ENCODE peak calls at places on chromosomes 16 and 17, in four cellular contexts. B is HL-60, I is vagina, O is GM23338. K is an unnamed sample.

GRCh38 chr16:2237552-2238395 is 1.5 kb downstream of the DNASE1L2 start:
- DNase-seq in B (no peak), I (no peak), O (peak), K (no peak)

GRCh38 chr17:49968380-49969133 is 433 bp upstream of the DLX4 start:
- DNase-seq in B (peak), I (no peak), O (peak), K (peak)

GRCh38 chr17:48429156-48429555 is 858 bp downstream of the SKAP1 start:
- DNase-seq in B (no peak), I (no peak), O (no peak), K (no peak)

GRCh38 chr17:45841883-45842525 is 2.7 kb upstream of the SPPL2C start:
- DNase-seq in B (no peak), I (no peak), O (no peak), K (no peak)

GRCh38 chr17:13694934-13695333 is 93.2 kb upstream of the HS3ST3A1 start:
- DNase-seq in B (no peak), I (no peak), O (no peak), K (no peak)

GRCh38 chr17:511001-511690 is 158.5 kb upstream of the RPH3AL start:
- DNase-seq in B (no peak), I (no peak), O (no peak), K (no peak)

GRCh38 chr17:7290166-7290565 is 4.3 kb downstream of the YBX2 start:
- DNase-seq in B (no peak), I (no peak), O (no peak), K (no peak)

GRCh38 chr16:85420501-85421337 is 192.4 kb upstream of the GSE1 start:
- DNase-seq in B (peak), I (no peak), O (peak), K (peak)

GRCh38 chr17:18033442-18034099 is 5.4 kb downstream of the ATPAF2 start:
- DNase-seq in B (peak), I (no peak), O (peak), K (peak)

GRCh38 chr17:78793968-78794367 is 11.9 kb upstream of the CYTH1 start:
- DNase-seq in B (no peak), I (no peak), O (no peak), K (no peak)

GRCh38 chr16:51151435-51151950 is 423 bp upstream of the SALL1 start:
- DNase-seq in B (no peak), I (no peak), O (peak), K (peak)

GRCh38 chr16:47728229-47728628 is 267.1 kb downstream of the PHKB start:
- DNase-seq in B (no peak), I (no peak), O (no peak), K (no peak)

GRCh38 chr17:70184770-70185169 is 15.4 kb downstream of the KCNJ2 start:
- DNase-seq in B (no peak), I (no peak), O (no peak), K (no peak)

GRCh38 chr16:87457051-87457611 is 35.7 kb downstream of the ZCCHC14 start:
- DNase-seq in B (no peak), I (no peak), O (no peak), K (no peak)

GRCh38 chr17:58289869-58290268 is 9.1 kb upstream of the MPO start:
- DNase-seq in B (peak), I (no peak), O (no peak), K (no peak)

GRCh38 chr16:70638814-70639792 is 7.3 kb upstream of the IL34 start:
- DNase-seq in B (no peak), I (no peak), O (no peak), K (peak)

GRCh38 chr17:58556833-58557250 is 42.4 kb upstream of the MTMR4 start:
- DNase-seq in B (peak), I (no peak), O (no peak), K (no peak)

GRCh38 chr16:28208131-28208530 is 3.6 kb downstream of the XPO6 start:
- DNase-seq in B (no peak), I (no peak), O (no peak), K (no peak)

GRCh38 chr16:28211758-28212531 is at the start of gene XPO6:
- DNase-seq in B (peak), I (no peak), O (peak), K (peak)

GRCh38 chr16:28208824-28209223 is 2.9 kb downstream of the XPO6 start:
- DNase-seq in B (no peak), I (no peak), O (no peak), K (no peak)

GRCh38 chr16:28210979-28211505 is 723 bp downstream of the XPO6 start:
- DNase-seq in B (peak), I (no peak), O (peak), K (peak)

DNA sequence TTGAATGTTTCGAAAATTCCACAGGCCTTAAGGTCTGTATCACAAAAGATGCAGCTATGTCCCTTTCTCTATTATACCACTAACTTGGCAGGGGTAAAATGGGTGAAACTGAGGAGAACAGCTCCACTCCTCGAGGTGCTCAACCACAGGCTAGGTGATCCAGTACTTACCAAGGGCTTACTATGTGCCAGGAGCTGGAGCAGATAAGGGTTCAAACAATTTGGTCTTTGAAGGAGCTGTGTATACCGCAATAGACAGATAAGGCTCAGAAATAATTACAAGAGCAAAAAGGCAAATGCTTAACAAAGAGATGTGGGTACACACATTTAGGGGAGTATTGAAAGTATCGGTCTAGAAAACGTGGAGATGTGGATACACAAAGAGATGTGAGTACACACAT is 1.5 kb downstream of the XPO6 start:
- DNase-seq in B (no peak), I (no peak), O (no peak), K (no peak)
- TF ChIP-seq POLR2AphosphoS5 in B (no peak), I (no peak), O (no peak), K (no peak)

DNA sequence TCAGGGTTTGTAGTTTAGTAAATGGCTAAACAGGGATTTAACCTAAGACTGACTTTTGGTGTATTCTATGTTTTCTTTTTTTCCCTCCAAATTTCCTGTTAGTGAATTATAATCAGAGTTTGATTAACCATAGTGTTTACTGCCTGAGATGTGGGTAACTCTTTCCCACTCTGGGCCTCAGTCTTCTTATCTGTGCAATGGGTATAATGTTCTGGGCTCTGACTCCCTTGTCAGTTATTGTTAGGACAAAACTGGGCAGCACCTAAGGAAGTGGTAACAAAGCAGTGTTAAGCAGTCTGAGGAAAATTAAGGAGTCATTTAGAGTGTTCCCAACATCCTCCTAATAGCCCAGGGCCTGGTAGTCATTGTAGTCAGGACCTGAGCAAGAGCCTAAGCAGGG is 206.4 kb upstream of the N4BP1 start:
- DNase-seq in B (no peak), I (no peak), O (no peak), K (no peak)
- TF ChIP-seq POLR2AphosphoS5 in B (no peak), I (no peak), O (no peak), K (no peak)

DNA sequence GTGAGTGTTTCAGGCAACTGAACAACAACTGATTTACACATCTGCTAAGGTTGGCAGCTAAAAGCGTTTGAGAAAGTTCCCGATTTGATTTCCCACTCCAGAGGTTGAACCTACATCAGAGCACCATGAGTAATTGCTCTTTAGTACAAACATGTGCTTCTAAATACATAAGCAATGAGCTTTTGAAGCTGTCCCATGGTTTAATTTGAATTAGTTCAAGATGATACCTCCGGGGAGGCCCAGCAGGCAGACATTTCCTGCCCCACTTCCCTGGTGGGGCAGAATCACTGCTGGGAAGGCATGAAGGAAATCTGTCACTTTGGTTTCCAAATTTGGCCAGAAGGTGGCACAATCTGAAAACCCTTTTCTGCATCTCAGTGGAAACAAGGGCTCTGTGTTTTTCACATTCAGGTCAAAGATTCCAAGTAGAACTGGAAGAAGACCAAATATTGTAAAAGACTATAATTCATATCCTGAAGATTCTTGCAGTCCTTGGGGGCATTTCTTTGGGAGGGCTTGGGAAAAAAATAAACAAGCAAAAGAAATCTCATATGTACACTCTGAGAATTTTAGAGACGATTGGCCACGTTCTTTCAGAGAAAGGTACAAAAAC is 176.2 kb upstream of the FAM20A start:
- DNase-seq in B (peak), I (no peak), O (peak), K (peak)
- TF ChIP-seq POLR2AphosphoS5 in B (no peak), I (peak), O (no peak), K (no peak)

DNA sequence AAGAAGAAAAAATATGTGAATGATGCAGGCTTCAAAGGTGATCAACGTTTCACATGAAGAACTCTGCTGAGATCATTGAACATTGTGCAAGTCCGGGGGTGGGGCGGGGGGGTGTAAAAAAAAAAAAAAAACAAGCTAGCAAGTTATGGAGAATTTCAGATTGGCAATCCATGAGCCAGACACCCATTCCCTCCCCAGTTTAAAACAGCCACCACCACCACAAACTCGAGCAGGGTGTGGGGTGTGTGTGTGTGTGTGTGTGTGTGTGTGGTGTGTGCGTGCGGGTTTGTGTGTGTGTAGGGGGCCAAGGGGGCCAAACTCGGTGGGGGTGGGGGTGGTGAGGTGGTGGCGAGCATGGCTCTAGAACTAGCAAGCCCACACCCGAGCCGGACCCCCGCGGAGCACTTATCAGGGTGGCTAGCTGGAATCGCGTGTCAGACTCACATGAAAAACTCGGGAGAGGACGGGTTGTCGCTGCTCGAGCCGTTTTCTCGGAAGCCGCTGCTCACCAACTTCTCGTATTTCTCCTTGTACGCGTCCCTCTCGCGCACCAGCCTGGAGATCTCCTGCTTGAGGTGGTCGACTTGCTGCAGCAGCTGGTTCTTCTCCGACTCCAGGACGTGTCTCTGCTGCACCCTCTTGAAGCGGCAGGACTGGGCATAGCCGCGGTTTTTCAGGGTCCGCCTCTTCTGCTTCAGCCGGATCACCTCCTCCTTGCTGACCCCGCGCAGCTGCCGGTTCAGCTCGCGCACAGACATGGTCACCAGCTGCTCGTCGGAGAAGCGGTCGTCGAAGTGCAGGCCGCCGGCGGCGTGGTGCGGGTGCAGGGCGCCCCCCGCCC is 2.0 kb downstream of the MAF start:
- DNase-seq in B (no peak), I (no peak), O (peak), K (peak)
- TF ChIP-seq POLR2AphosphoS5 in B (no peak), I (no peak), O (no peak), K (no peak)

GRCh38 chr16:73171901-73172619 is 124.1 kb upstream of the ZFHX3 start:
- DNase-seq in B (no peak), I (no peak), O (no peak), K (no peak)

GRCh38 chr16:73173396-73173795 is 125.5 kb upstream of the ZFHX3 start:
- DNase-seq in B (no peak), I (no peak), O (no peak), K (no peak)

GRCh38 chr16:73170587-73170986 is 122.7 kb upstream of the ZFHX3 start:
- DNase-seq in B (no peak), I (no peak), O (no peak), K (no peak)

GRCh38 chr16:73171380-73171779 is 123.5 kb upstream of the ZFHX3 start:
- DNase-seq in B (no peak), I (no peak), O (no peak), K (peak)

GRCh38 chr16:73172621-73173312 is 124.8 kb upstream of the ZFHX3 start:
- DNase-seq in B (no peak), I (no peak), O (peak), K (peak)
- TF ChIP-seq POLR2AphosphoS5 in B (no peak), I (peak), O (no peak), K (peak)